ENCODE peak calls at places on chromosome 20, in eight cellular contexts. T is H54, R is lung, O is iPS-NIHi11, G is nephron progenitor cell, Q is COR-L47, A is cardiac muscle cell, I is AG09309. B is an unnamed sample.

GRCh38 chr20:34045294-34045693 is 51.6 kb downstream of the RALY start:
- DNase-seq in G (no peak), A (peak; percentile 64), T (no peak), O (no peak), Q (no peak), I (no peak), R (peak; percentile 35), B (peak; percentile 64)

GRCh38 chr20:19512886-19513285 is 245.2 kb upstream of the RIN2 start:
- DNase-seq in I (no peak), O (no peak), Q (no peak), G (no peak), R (no peak), A (no peak), T (no peak), B (no peak)

GRCh38 chr20:41048475-41049242 is 20.0 kb downstream of the TOP1 start:
- DNase-seq in Q (no peak), A (no peak), O (no peak), I (no peak), T (no peak), R (no peak), G (no peak), B (no peak)

GRCh38 chr20:1632228-1632577 is 12.4 kb upstream of the SIRPB1 start:
- DNase-seq in Q (no peak), A (no peak), O (no peak), G (no peak), I (no peak), R (no peak), T (no peak), B (no peak)

GRCh38 chr20:8515810-8516435 is 383.9 kb downstream of the PLCB1 start:
- DNase-seq in R (no peak), I (no peak), O (no peak), Q (no peak), G (no peak), T (no peak), A (no peak), B (no peak)

GRCh38 chr20:46006964-46007363 is 1.7 kb upstream of the MMP9 start:
- DNase-seq in A (no peak), I (no peak), T (no peak), O (no peak), G (no peak), R (no peak), Q (no peak), B (no peak)

GRCh38 chr20:25205277-25206062 is 10.0 kb downstream of the ENTPD6 start:
- DNase-seq in G (no peak), A (no peak), Q (no peak), I (no peak), R (no peak), O (no peak), T (no peak), B (no peak)

GRCh38 chr20:5181492-5181891 is 54.7 kb downstream of the CDS2 start:
- DNase-seq in I (no peak), T (no peak), A (no peak), G (no peak), Q (no peak), O (no peak), R (no peak), B (no peak)

GRCh38 chr20:20450461-20451027 is 82.6 kb downstream of the INSM1 start:
- DNase-seq in O (no peak), G (no peak), R (no peak), A (no peak), T (no peak), Q (peak; percentile 73), I (no peak), B (no peak)

GRCh38 chr20:47455133-47456040 is 46.3 kb upstream of the NCOA3 start:
- DNase-seq in R (no peak), I (no peak), A (no peak), T (no peak), G (no peak), O (no peak), Q (no peak), B (no peak)

GRCh38 chr20:46995561-46996142 is 101.0 kb downstream of the EYA2 start:
- DNase-seq in T (no peak), R (no peak), G (no peak), Q (no peak), I (no peak), A (no peak), O (no peak), B (no peak)

GRCh38 chr20:57501461-57502330 is 23.2 kb downstream of the CTCFL start:
- DNase-seq in T (peak; percentile 40), G (no peak), O (no peak), I (no peak), Q (no peak), A (no peak), R (no peak), B (no peak)

GRCh38 chr20:57514273-57514751 is 10.6 kb downstream of the CTCFL start:
- DNase-seq in A (peak; percentile 85), I (peak; percentile 25), R (peak; percentile 65), Q (peak; percentile 37), G (peak; percentile 68), O (peak; percentile 75), T (peak; percentile 59), B (peak; percentile 77)

GRCh38 chr20:44291754-44292153 is 19.2 kb downstream of the FITM2 start:
- DNase-seq in A (no peak), O (no peak), T (no peak), G (no peak), R (no peak), I (no peak), Q (no peak), B (no peak)

GRCh38 chr20:10769700-10770099 is 95.9 kb upstream of the JAG1 start:
- DNase-seq in A (no peak), Q (no peak), G (no peak), R (no peak), T (no peak), O (peak; percentile 58), I (no peak), B (no peak)

GRCh38 chr20:5402903-5403531 is 86.3 kb upstream of the PROKR2 start:
- DNase-seq in I (no peak), T (peak; percentile 16), A (peak; percentile 19), O (peak; percentile 62), Q (peak; percentile 23), G (peak; percentile 49), R (no peak), B (no peak)

GRCh38 chr20:20551409-20551808 is 161.0 kb downstream of the RALGAPA2 start:
- DNase-seq in I (no peak), O (no peak), R (no peak), Q (peak; percentile 54), G (no peak), T (no peak), A (no peak), B (no peak)

GRCh38 chr20:47325242-47325641 is 31.3 kb downstream of the ZMYND8 start:
- DNase-seq in G (no peak), I (no peak), R (no peak), A (no peak), Q (no peak), O (no peak), T (no peak), B (no peak)

GRCh38 chr20:32945710-32946221 is 58.5 kb downstream of the SUN5 start:
- DNase-seq in R (no peak), A (peak; percentile 49), Q (no peak), T (peak; percentile 28), I (peak; percentile 5), O (peak; percentile 55), G (no peak), B (no peak)

GRCh38 chr20:59042151-59042795 is at the start of gene PRELID3B:
- DNase-seq in I (no peak), Q (peak; percentile 10), O (no peak), A (no peak), T (no peak), G (no peak), R (peak; percentile 39), B (peak; percentile 7)

GRCh38 chr20:40268321-40269075 is 420.5 kb downstream of the MAFB start:
- DNase-seq in Q (no peak), R (no peak), T (no peak), O (no peak), A (no peak), I (no peak), G (no peak), B (no peak)

GRCh38 chr20:51365670-51366069 is 176.8 kb downstream of the NFATC2 start:
- DNase-seq in R (no peak), I (peak; percentile 79), A (no peak), G (no peak), O (no peak), T (peak; percentile 61), Q (no peak), B (no peak)

GRCh38 chr20:63620991-63621390 is 5.9 kb downstream of the GMEB2 start:
- DNase-seq in A (no peak), R (no peak), I (no peak), Q (no peak), G (no peak), O (no peak), T (no peak), B (no peak)

GRCh38 chr20:53142651-53143177 is 170.6 kb downstream of the TSHZ2 start:
- DNase-seq in R (no peak), Q (no peak), O (no peak), T (no peak), I (no peak), G (no peak), A (peak; percentile 85), B (no peak)

GRCh38 chr20:19889011-19889953 is 127.9 kb upstream of the NAA20 start:
- DNase-seq in T (peak; percentile 57), I (peak; percentile 63), A (no peak), G (peak; percentile 23), O (no peak), R (no peak), Q (no peak), B (no peak)

GRCh38 chr20:63421913-63422312 is 50.5 kb downstream of the KCNQ2 start:
- DNase-seq in I (no peak), O (no peak), R (no peak), Q (no peak), T (no peak), A (no peak), G (no peak), B (no peak)

GRCh38 chr20:17622086-17622850 is 52.4 kb downstream of the DSTN start:
- DNase-seq in Q (no peak), G (peak; percentile 1), T (no peak), I (no peak), O (no peak), R (no peak), A (no peak), B (peak; percentile 8)

GRCh38 chr20:58718729-58719128 is 26.1 kb downstream of the NPEPL1 start:
- DNase-seq in T (no peak), O (no peak), I (no peak), A (no peak), Q (no peak), G (no peak), R (peak; percentile 18), B (no peak)

GRCh38 chr20:49853640-49854039 is 41.0 kb downstream of the SLC9A8 start:
- DNase-seq in G (peak; percentile 27), A (no peak), R (no peak), Q (no peak), T (peak; percentile 67), O (peak; percentile 60), I (peak; percentile 45), B (no peak)

GRCh38 chr20:24872291-24873014 is 76.6 kb upstream of the CST7 start:
- DNase-seq in A (no peak), O (no peak), G (no peak), Q (peak; percentile 90), T (no peak), R (peak; percentile 28), I (no peak), B (no peak)

GRCh38 chr20:63230800-63231268 is 4.9 kb upstream of the BIRC7 start:
- DNase-seq in Q (no peak), R (no peak), T (no peak), G (peak; percentile 72), A (peak; percentile 83), I (no peak), O (peak; percentile 74), B (peak; percentile 38)

GRCh38 chr20:11726021-11726420 is 191.7 kb upstream of the BTBD3 start:
- DNase-seq in A (no peak), Q (peak; percentile 46), G (no peak), O (no peak), T (no peak), R (no peak), I (no peak), B (no peak)

GRCh38 chr20:6811262-6811661 is 43.8 kb downstream of the BMP2 start:
- DNase-seq in I (no peak), T (no peak), G (no peak), Q (no peak), A (no peak), O (no peak), R (no peak), B (no peak)

GRCh38 chr20:36591854-36592641 is 13.5 kb upstream of the RAB5IF start:
- DNase-seq in R (no peak), A (peak; percentile 53), I (no peak), T (no peak), G (no peak), O (peak; percentile 39), Q (peak; percentile 33), B (no peak)

B was measured in tibial nerve.